ENCODE peak calls at places on chromosomes 1 and 21, in five cellular contexts. D is A549, Y is Calu3, K is NCI-H748 treated with DMSO at 0.1 percent for 48 hours, U is posterior vena cava. S is an unnamed sample.

GRCh38 chr1:6495041-6495441 is 3.6 kb upstream of the PLEKHG5 start:
- DNase-seq in D (no peak), Y (no peak), K (no peak), U (no peak), S (no peak)

GRCh38 chr1:206556748-206557635 is 49.7 kb downstream of the RASSF5 start:
- DNase-seq in D (peak), Y (peak), K (peak), U (peak), S (peak)

GRCh38 chr1:74513901-74514300 is 1.5 kb upstream of the LRRC53 start:
- DNase-seq in D (no peak), Y (no peak), K (no peak), U (no peak), S (no peak)

GRCh38 chr21:16536661-16537359 is 807.0 kb downstream of the USP25 start:
- DNase-seq in D (no peak), Y (no peak), K (no peak), U (no peak), S (no peak)

GRCh38 chr1:105137543-105138444 is 1388.1 kb downstream of the AMY1C start:
- DNase-seq in D (no peak), Y (peak), K (no peak), U (no peak), S (no peak)

GRCh38 chr1:94976996-94977548 is 50.2 kb upstream of the CNN3 start:
- DNase-seq in D (no peak), Y (no peak), K (no peak), U (no peak), S (no peak)

GRCh38 chr1:55055084-55055882 is 15.9 kb downstream of the PCSK9 start:
- DNase-seq in D (no peak), Y (no peak), K (no peak), U (no peak), S (no peak)

GRCh38 chr1:222711319-222712252 is 705 bp downstream of the AIDA start:
- DNase-seq in D (peak), Y (peak), K (peak), U (peak), S (peak)

GRCh38 chr1:174217787-174218574 is 58.7 kb downstream of the RABGAP1L start:
- DNase-seq in D (peak), Y (no peak), K (peak), U (no peak), S (no peak)

S was measured in T1000.